ENCODE peak calls at places on chromosomes 6 and 20, in eight cellular contexts. One of them, this sample, is unnamed. For H3K4me1, the result is how much of the 10 kb centered on the place peaks cover.

GRCh38 chr6:43304361-43304760 is 4.3 kb downstream of the CRIP3 start:
- ATAC-seq in pancreas: no peak
- ATAC-seq in right cardiac atrium: no peak
- ATAC-seq in GM23338: no peak
- ATAC-seq in heart left ventricle: no peak
- ATAC-seq in aorta: no peak
- ATAC-seq in K562: no peak
- ATAC-seq in psoas muscle: no peak
- ATAC-seq in this sample: no peak

GRCh38 chr6:163529605-163530004 is 115.1 kb downstream of the QKI start:
- ATAC-seq in pancreas: no peak
- ATAC-seq in right cardiac atrium: peak
- ATAC-seq in GM23338: no peak
- ATAC-seq in heart left ventricle: peak
- ATAC-seq in aorta: no peak
- ATAC-seq in K562: peak
- ATAC-seq in psoas muscle: peak
- ATAC-seq in this sample: no peak

GRCh38 chr6:107082045-107082444 is 33.3 kb downstream of the BEND3 start:
- ATAC-seq in pancreas: no peak
- ATAC-seq in right cardiac atrium: no peak
- ATAC-seq in GM23338: peak
- ATAC-seq in heart left ventricle: peak
- ATAC-seq in aorta: no peak
- ATAC-seq in K562: peak
- ATAC-seq in psoas muscle: peak
- ATAC-seq in this sample: no peak

GRCh38 chr6:41200901-41201783 is at the start of gene TREML2:
- ATAC-seq in pancreas: no peak
- ATAC-seq in right cardiac atrium: peak
- ATAC-seq in GM23338: peak
- ATAC-seq in heart left ventricle: peak
- ATAC-seq in aorta: peak
- ATAC-seq in K562: peak
- ATAC-seq in psoas muscle: no peak
- ATAC-seq in this sample: no peak

GRCh38 chr6:43953794-43954310 is 173.4 kb downstream of the MRPL14 start:
- ATAC-seq in pancreas: no peak
- ATAC-seq in right cardiac atrium: peak
- ATAC-seq in GM23338: peak
- ATAC-seq in heart left ventricle: peak
- ATAC-seq in aorta: peak
- ATAC-seq in K562: peak
- ATAC-seq in psoas muscle: peak
- ATAC-seq in this sample: no peak

GRCh38 chr6:13447949-13448724 is 39.3 kb downstream of the GFOD1 start:
- ATAC-seq in pancreas: no peak
- ATAC-seq in right cardiac atrium: peak
- ATAC-seq in GM23338: no peak
- ATAC-seq in heart left ventricle: peak
- ATAC-seq in aorta: no peak
- ATAC-seq in K562: no peak
- ATAC-seq in psoas muscle: no peak
- ATAC-seq in this sample: peak

GRCh38 chr20:34874094-34874654 is 1.5 kb upstream of the GGT7 start:
- ATAC-seq in pancreas: peak
- ATAC-seq in right cardiac atrium: peak
- ATAC-seq in GM23338: peak
- ATAC-seq in heart left ventricle: peak
- ATAC-seq in aorta: peak
- ATAC-seq in K562: peak
- ATAC-seq in psoas muscle: peak
- ATAC-seq in this sample: peak

GRCh38 chr6:170088349-170088951 is 202.4 kb downstream of the DLL1 start:
- ATAC-seq in pancreas: no peak
- ATAC-seq in right cardiac atrium: no peak
- ATAC-seq in GM23338: no peak
- ATAC-seq in heart left ventricle: no peak
- ATAC-seq in aorta: no peak
- ATAC-seq in K562: no peak
- ATAC-seq in psoas muscle: no peak
- ATAC-seq in this sample: no peak

GRCh38 chr6:150029749-150030148 is 4.4 kb upstream of the RAET1L start:
- ATAC-seq in pancreas: no peak
- ATAC-seq in right cardiac atrium: no peak
- ATAC-seq in GM23338: peak
- ATAC-seq in heart left ventricle: no peak
- ATAC-seq in aorta: no peak
- ATAC-seq in K562: no peak
- ATAC-seq in psoas muscle: no peak
- ATAC-seq in this sample: no peak

GRCh38 chr20:535958-536357 is 7.6 kb downstream of the CSNK2A1 start:
- ATAC-seq in pancreas: peak
- ATAC-seq in right cardiac atrium: peak
- ATAC-seq in GM23338: no peak
- ATAC-seq in heart left ventricle: peak
- ATAC-seq in aorta: no peak
- ATAC-seq in K562: peak
- ATAC-seq in psoas muscle: peak
- ATAC-seq in this sample: no peak

GRCh38 chr6:5766260-5766659 is 240.5 kb downstream of the NRN1 start:
- ATAC-seq in pancreas: no peak
- ATAC-seq in right cardiac atrium: no peak
- ATAC-seq in GM23338: peak
- ATAC-seq in heart left ventricle: no peak
- ATAC-seq in aorta: no peak
- ATAC-seq in K562: no peak
- ATAC-seq in psoas muscle: no peak
- ATAC-seq in this sample: no peak

GRCh38 chr20:10758446-10758845 is 84.6 kb upstream of the JAG1 start:
- ATAC-seq in pancreas: no peak
- ATAC-seq in right cardiac atrium: no peak
- ATAC-seq in GM23338: no peak
- ATAC-seq in heart left ventricle: no peak
- ATAC-seq in aorta: no peak
- ATAC-seq in K562: no peak
- ATAC-seq in psoas muscle: no peak
- ATAC-seq in this sample: no peak

GRCh38 chr6:3061501-3061941 is 6.8 kb upstream of the RIPK1 start:
- ATAC-seq in pancreas: no peak
- ATAC-seq in right cardiac atrium: no peak
- ATAC-seq in GM23338: no peak
- ATAC-seq in heart left ventricle: no peak
- ATAC-seq in aorta: no peak
- ATAC-seq in K562: no peak
- ATAC-seq in psoas muscle: no peak
- ATAC-seq in this sample: no peak

GRCh38 chr6:89928604-89929003 is 34.3 kb downstream of the GJA10 start:
- ATAC-seq in pancreas: no peak
- ATAC-seq in right cardiac atrium: no peak
- ATAC-seq in GM23338: no peak
- ATAC-seq in heart left ventricle: no peak
- ATAC-seq in aorta: no peak
- ATAC-seq in K562: no peak
- ATAC-seq in psoas muscle: no peak
- ATAC-seq in this sample: no peak

GRCh38 chr6:47308674-47309325 is 905 bp downstream of the TNFRSF21 start:
- ATAC-seq in pancreas: peak
- ATAC-seq in right cardiac atrium: peak
- ATAC-seq in GM23338: peak
- ATAC-seq in heart left ventricle: peak
- ATAC-seq in aorta: peak
- ATAC-seq in K562: peak
- ATAC-seq in psoas muscle: peak
- ATAC-seq in this sample: peak

GRCh38 chr20:17863577-17864292 is 104.9 kb downstream of the SNX5 start:
- ATAC-seq in pancreas: peak
- ATAC-seq in right cardiac atrium: peak
- ATAC-seq in GM23338: no peak
- ATAC-seq in heart left ventricle: peak
- ATAC-seq in aorta: no peak
- ATAC-seq in K562: no peak
- ATAC-seq in psoas muscle: no peak
- ATAC-seq in this sample: peak

GRCh38 chr6:47310131-47310480 is 401 bp upstream of the TNFRSF21 start:
- ATAC-seq in pancreas: no peak
- ATAC-seq in right cardiac atrium: no peak
- ATAC-seq in GM23338: no peak
- ATAC-seq in heart left ventricle: no peak
- ATAC-seq in aorta: no peak
- ATAC-seq in K562: no peak
- ATAC-seq in psoas muscle: no peak
- ATAC-seq in this sample: no peak

GRCh38 chr6:12182676-12183075 is 107.5 kb upstream of the EDN1 start:
- ATAC-seq in pancreas: no peak
- ATAC-seq in right cardiac atrium: no peak
- ATAC-seq in GM23338: no peak
- ATAC-seq in heart left ventricle: no peak
- ATAC-seq in aorta: no peak
- ATAC-seq in K562: peak
- ATAC-seq in psoas muscle: no peak
- ATAC-seq in this sample: no peak

GRCh38 chr6:30013296-30013922 is 47.7 kb upstream of the POLR1H start:
- ATAC-seq in pancreas: peak
- ATAC-seq in right cardiac atrium: peak
- ATAC-seq in GM23338: peak
- ATAC-seq in heart left ventricle: peak
- ATAC-seq in aorta: peak
- ATAC-seq in K562: peak
- ATAC-seq in psoas muscle: peak
- ATAC-seq in this sample: peak

GRCh38 chr6:25050356-25050755 is 114.6 kb upstream of the RIPOR2 start:
- ATAC-seq in pancreas: no peak
- ATAC-seq in right cardiac atrium: no peak
- ATAC-seq in GM23338: no peak
- ATAC-seq in heart left ventricle: no peak
- ATAC-seq in aorta: no peak
- ATAC-seq in K562: peak
- ATAC-seq in psoas muscle: no peak
- ATAC-seq in this sample: no peak

GRCh38 chr20:36251426-36251825 is 15.1 kb downstream of the AAR2 start:
- ATAC-seq in pancreas: no peak
- ATAC-seq in right cardiac atrium: no peak
- ATAC-seq in GM23338: no peak
- ATAC-seq in heart left ventricle: no peak
- ATAC-seq in aorta: no peak
- ATAC-seq in K562: no peak
- ATAC-seq in psoas muscle: peak
- ATAC-seq in this sample: no peak

GRCh38 chr20:46051556-46052323 is 22.7 kb downstream of the SLC12A5 start:
- ATAC-seq in pancreas: no peak
- ATAC-seq in right cardiac atrium: no peak
- ATAC-seq in GM23338: no peak
- ATAC-seq in heart left ventricle: no peak
- ATAC-seq in aorta: no peak
- ATAC-seq in K562: peak
- ATAC-seq in psoas muscle: no peak
- ATAC-seq in this sample: no peak

GRCh38 chr6:61894536-61894935 is 391.5 kb downstream of the KHDRBS2 start:
- ATAC-seq in pancreas: no peak
- ATAC-seq in right cardiac atrium: no peak
- ATAC-seq in GM23338: no peak
- ATAC-seq in heart left ventricle: no peak
- ATAC-seq in aorta: no peak
- ATAC-seq in K562: no peak
- ATAC-seq in psoas muscle: no peak
- ATAC-seq in this sample: no peak
- H3K4me3 ChIP-seq in pancreas: no peak
- H3K4me3 ChIP-seq in right cardiac atrium: no peak
- H3K4me3 ChIP-seq in GM23338: no peak
- H3K4me3 ChIP-seq in heart left ventricle: no peak
- H3K4me3 ChIP-seq in aorta: no peak
- H3K4me3 ChIP-seq in K562: no peak
- H3K4me3 ChIP-seq in psoas muscle: no peak
- H3K4me3 ChIP-seq in this sample: no peak

GRCh38 chr6:17220040-17220439 is 61.1 kb upstream of the RBM24 start:
- ATAC-seq in pancreas: no peak
- ATAC-seq in right cardiac atrium: no peak
- ATAC-seq in GM23338: no peak
- ATAC-seq in heart left ventricle: no peak
- ATAC-seq in aorta: no peak
- ATAC-seq in K562: no peak
- ATAC-seq in psoas muscle: no peak
- ATAC-seq in this sample: peak
- H3K4me1 ChIP-seq in pancreas: under half
- H3K4me1 ChIP-seq in right cardiac atrium: under half
- H3K4me1 ChIP-seq in GM23338: under half
- H3K4me1 ChIP-seq in heart left ventricle: under half
- H3K4me1 ChIP-seq in aorta: under half
- H3K4me1 ChIP-seq in K562: under half
- H3K4me1 ChIP-seq in psoas muscle: under half
- H3K4me1 ChIP-seq in this sample: under half

DNA sequence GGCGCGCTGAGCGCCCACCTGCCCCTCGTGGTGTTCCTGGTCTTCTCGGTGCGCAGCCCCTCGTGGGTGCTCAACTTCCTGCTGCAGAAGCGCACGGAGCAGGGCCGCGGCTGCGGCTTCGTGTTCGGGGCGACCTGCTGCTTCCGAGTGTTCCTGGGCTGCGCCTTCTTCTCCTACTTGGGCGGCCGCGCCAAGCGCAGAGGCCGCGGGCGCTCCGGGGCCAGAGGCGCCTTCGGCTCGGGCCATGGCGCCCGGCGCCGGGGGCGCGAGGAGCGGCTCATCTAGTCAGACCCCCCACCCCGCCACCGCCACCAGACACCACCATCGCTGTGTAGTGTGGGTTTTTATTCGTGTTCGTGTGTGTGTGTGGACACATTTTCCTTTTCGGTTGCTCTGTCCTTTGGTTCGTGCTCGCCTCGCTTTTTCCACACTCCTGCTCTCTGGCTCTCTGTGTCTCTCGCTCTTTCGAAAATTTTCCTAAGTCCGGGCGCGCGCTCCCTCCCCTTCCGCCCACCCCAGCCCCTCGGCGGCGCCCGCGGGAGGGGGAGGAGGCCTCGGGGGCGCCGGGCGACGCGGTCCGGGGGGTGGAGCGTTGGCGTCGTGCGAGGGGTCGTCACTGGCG is 38.0 kb downstream of the GNAS start:
- ATAC-seq in pancreas: peak
- ATAC-seq in right cardiac atrium: peak
- ATAC-seq in GM23338: peak
- ATAC-seq in heart left ventricle: peak
- ATAC-seq in aorta: peak
- ATAC-seq in K562: peak
- ATAC-seq in psoas muscle: peak
- ATAC-seq in this sample: peak
- H3K4me3 ChIP-seq in pancreas: peak
- H3K4me3 ChIP-seq in right cardiac atrium: peak
- H3K4me3 ChIP-seq in GM23338: peak
- H3K4me3 ChIP-seq in heart left ventricle: peak
- H3K4me3 ChIP-seq in aorta: peak
- H3K4me3 ChIP-seq in K562: peak
- H3K4me3 ChIP-seq in psoas muscle: peak
- H3K4me3 ChIP-seq in this sample: peak

DNA sequence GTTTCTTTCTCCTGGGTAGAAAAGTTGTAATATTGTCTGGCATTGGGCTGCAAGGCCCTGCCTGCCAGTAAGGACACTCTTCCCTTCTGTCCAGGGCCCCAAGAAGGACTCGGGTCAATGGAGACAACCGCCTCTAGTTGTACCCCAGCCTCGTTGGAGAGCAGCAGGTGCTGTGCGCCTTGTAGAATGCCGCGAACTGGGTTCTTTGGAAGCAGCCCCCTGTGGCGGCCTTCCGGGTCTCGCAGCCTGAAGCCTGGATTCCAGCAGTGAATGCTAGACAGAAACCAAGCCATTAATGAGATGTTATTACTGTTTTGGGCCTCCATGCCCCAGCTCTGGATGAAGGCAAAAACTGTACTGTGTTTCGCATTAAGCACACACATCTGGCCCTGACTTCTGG is 37.0 kb downstream of the PLCG1 start:
- ATAC-seq in pancreas: no peak
- ATAC-seq in right cardiac atrium: no peak
- ATAC-seq in GM23338: no peak
- ATAC-seq in heart left ventricle: no peak
- ATAC-seq in aorta: no peak
- ATAC-seq in K562: no peak
- ATAC-seq in psoas muscle: no peak
- ATAC-seq in this sample: no peak
- H3K4me1 ChIP-seq in pancreas: under half
- H3K4me1 ChIP-seq in right cardiac atrium: under half
- H3K4me1 ChIP-seq in GM23338: under half
- H3K4me1 ChIP-seq in heart left ventricle: half or more
- H3K4me1 ChIP-seq in aorta: under half
- H3K4me1 ChIP-seq in K562: under half
- H3K4me1 ChIP-seq in psoas muscle: half or more
- H3K4me1 ChIP-seq in this sample: half or more

This sample was measured in gastroesophageal sphincter.